ENCODE peak calls at places on chromosomes 12 and 14, in eight cellular contexts. Y is colonic mucosa; R is upper lobe of right lung; I is ovary; X is adrenal gland; U is fibroblast of lung; S is CD8-positive, alpha-beta T cell; L is lung. J is an unnamed sample.

GRCh38 chr12:124170756-124171155 is 124.1 kb upstream of the RFLNA start:
- DNase-seq in S (no peak), R (no peak), L (no peak), I (no peak), X (no peak), U (peak; percentile 15), Y (no peak), J (no peak)

GRCh38 chr12:86551146-86551571 is 295.0 kb upstream of the MGAT4C start:
- DNase-seq in U (no peak), I (no peak), Y (no peak), R (no peak), X (no peak), L (no peak), S (no peak), J (no peak)

GRCh38 chr12:98022961-98023360 is 492.4 kb upstream of the TMPO start:
- DNase-seq in I (no peak), Y (no peak), U (no peak), R (no peak), S (no peak), X (no peak), L (no peak), J (no peak)

GRCh38 chr12:122130150-122130549 is 43.9 kb downstream of the IL31 start:
- DNase-seq in I (no peak), L (no peak), Y (no peak), U (peak; percentile 84), R (no peak), S (no peak), X (no peak), J (no peak)

GRCh38 chr12:131673519-131674265 is 37.2 kb upstream of the SFSWAP start:
- DNase-seq in S (no peak), Y (no peak), X (no peak), U (peak; percentile 21), R (peak; percentile 13), L (no peak), I (no peak), J (no peak)

GRCh38 chr12:132453361-132454133 is 36.4 kb upstream of the FBRSL1 start:
- DNase-seq in R (no peak), I (no peak), L (no peak), Y (no peak), S (no peak), X (no peak), U (peak; percentile 70), J (no peak)

GRCh38 chr12:19428261-19428660 is 11.0 kb upstream of the AEBP2 start:
- DNase-seq in U (peak; percentile 27), R (no peak), Y (no peak), L (no peak), I (no peak), X (no peak), S (no peak), J (no peak)

GRCh38 chr12:47991106-47991550 is 13.1 kb downstream of the COL2A1 start:
- DNase-seq in Y (no peak), S (no peak), R (no peak), L (no peak), I (no peak), U (no peak), X (no peak), J (no peak)

GRCh38 chr14:89578048-89578619 is 161.1 kb upstream of the FOXN3 start:
- DNase-seq in X (no peak), S (no peak), L (no peak), Y (no peak), U (peak; percentile 61), I (no peak), R (no peak), J (no peak)

GRCh38 chr12:104721944-104722343 is 236.1 kb downstream of the SLC41A2 start:
- DNase-seq in I (no peak), R (no peak), U (no peak), Y (no peak), L (no peak), X (no peak), S (no peak), J (no peak)

GRCh38 chr12:104721065-104721458 is 237.0 kb downstream of the SLC41A2 start:
- DNase-seq in S (no peak), Y (no peak), X (no peak), R (no peak), I (no peak), U (no peak), L (no peak), J (no peak)

GRCh38 chr12:104718581-104718980 is 239.5 kb downstream of the SLC41A2 start:
- DNase-seq in S (no peak), R (no peak), U (peak; percentile 64), I (peak; percentile 28), X (no peak), L (peak; percentile 65), Y (no peak), J (no peak)

GRCh38 chr12:104719700-104720345 is 238.3 kb downstream of the SLC41A2 start:
- DNase-seq in Y (no peak), R (no peak), U (no peak), S (no peak), I (no peak), X (no peak), L (no peak), J (peak; percentile 13)

GRCh38 chr12:104720346-104721064 is 237.6 kb downstream of the SLC41A2 start:
- DNase-seq in U (peak; percentile 81), L (no peak), X (no peak), R (no peak), Y (peak; percentile 37), I (no peak), S (peak; percentile 79), J (peak; percentile 49)
- H3K4me1 ChIP-seq in U (peaks cover 12% of the 10 kb centered on the region), L (no peaks in the 10 kb centered on the region), X (no peaks in the 10 kb centered on the region), R (peaks cover 29% of the 10 kb centered on the region), Y (no peaks in the 10 kb centered on the region), I (no peaks in the 10 kb centered on the region), S (peaks cover 49% of the 10 kb centered on the region), J (peaks cover 5% of the 10 kb centered on the region)

GRCh38 chr12:115770643-115771042 is 506.9 kb downstream of the MED13L start:
- DNase-seq in R (no peak), X (no peak), S (no peak), U (no peak), I (no peak), L (no peak), Y (no peak), J (no peak)

GRCh38 chr12:115767921-115768320 is 509.6 kb downstream of the MED13L start:
- DNase-seq in L (no peak), U (no peak), R (no peak), I (no peak), X (no peak), Y (no peak), S (no peak), J (no peak)

GRCh38 chr12:115774148-115774905 is 503.2 kb downstream of the MED13L start:
- DNase-seq in X (no peak), Y (peak; percentile 27), R (no peak), L (no peak), U (no peak), I (no peak), S (no peak), J (no peak)

GRCh38 chr12:115771601-115772000 is 505.9 kb downstream of the MED13L start:
- DNase-seq in U (no peak), L (no peak), S (no peak), X (no peak), I (no peak), Y (no peak), R (no peak), J (no peak)

GRCh38 chr12:115771065-115771464 is 506.4 kb downstream of the MED13L start:
- DNase-seq in S (no peak), L (no peak), X (no peak), I (no peak), R (no peak), Y (peak; percentile 32), U (no peak), J (peak; percentile 31)
- TF ChIP-seq CTCF in S (no peak), L (no peak), X (peak; percentile 11), I (no peak), R (no peak), Y (no peak), U (no peak), J (no peak)

GRCh38 chr12:111428728-111429175 is 23.0 kb downstream of the SH2B3 start:
- DNase-seq in U (no peak), Y (peak; percentile 89), X (no peak), S (no peak), L (peak; percentile 63), I (no peak), R (peak; percentile 84), J (peak; percentile 89)

GRCh38 chr12:111428081-111428727 is 22.5 kb downstream of the SH2B3 start:
- DNase-seq in L (no peak), S (no peak), U (no peak), X (no peak), R (no peak), Y (no peak), I (no peak), J (peak; percentile 49)

GRCh38 chr12:111429760-111430417 is 24.2 kb downstream of the SH2B3 start:
- DNase-seq in L (no peak), I (no peak), S (peak; percentile 76), Y (no peak), X (no peak), R (no peak), U (no peak), J (peak; percentile 58)

GRCh38 chr12:111431772-111432171 is 26.0 kb downstream of the SH2B3 start:
- DNase-seq in I (no peak), U (no peak), S (no peak), R (no peak), X (no peak), L (no peak), Y (no peak), J (no peak)

GRCh38 chr12:111430418-111431353 is 25.0 kb downstream of the SH2B3 start:
- DNase-seq in U (no peak), R (no peak), X (no peak), L (no peak), Y (no peak), I (no peak), S (peak; percentile 65), J (peak; percentile 75)
- H3K4me1 ChIP-seq in U (peaks cover 30% of the 10 kb centered on the region), R (peaks cover 77% of the 10 kb centered on the region), X (peaks cover 22% of the 10 kb centered on the region), L (peaks cover 16% of the 10 kb centered on the region), Y (peaks cover 74% of the 10 kb centered on the region), I (peaks cover 13% of the 10 kb centered on the region), S (peaks cover 100% of the 10 kb centered on the region), J (peaks cover 88% of the 10 kb centered on the region)

GRCh38 chr14:32510815-32511214 is 181.7 kb downstream of the AKAP6 start:
- DNase-seq in S (no peak), R (no peak), Y (no peak), U (no peak), L (no peak), X (no peak), I (no peak), J (no peak)
- TF ChIP-seq CTCF in S (no peak), R (no peak), Y (no peak), U (no peak), L (no peak), X (no peak), I (no peak), J (no peak)

GRCh38 chr12:6228535-6229223 is 28.5 kb downstream of the CD9 start:
- DNase-seq in Y (peak; percentile 75), L (no peak), S (no peak), U (no peak), R (no peak), X (no peak), I (no peak), J (peak; percentile 72)

GRCh38 chr12:6224550-6224949 is 24.4 kb downstream of the CD9 start:
- DNase-seq in L (no peak), X (peak; percentile 86), Y (no peak), U (peak; percentile 74), S (no peak), R (no peak), I (no peak), J (peak; percentile 66)

GRCh38 chr12:6225630-6226001 is 25.4 kb downstream of the CD9 start:
- DNase-seq in X (no peak), U (peak; percentile 59), Y (no peak), I (no peak), S (no peak), R (no peak), L (no peak), J (no peak)

GRCh38 chr12:6226002-6226700 is 26.0 kb downstream of the CD9 start:
- DNase-seq in R (no peak), L (no peak), X (peak; percentile 84), I (peak; percentile 85), U (peak; percentile 88), S (no peak), Y (peak; percentile 68), J (peak; percentile 61)

GRCh38 chr12:6226701-6227096 is 26.5 kb downstream of the CD9 start:
- DNase-seq in U (no peak), R (peak; percentile 76), S (no peak), Y (peak; percentile 59), L (no peak), X (no peak), I (peak; percentile 61), J (peak; percentile 69)
- H3K4me1 ChIP-seq in U (peaks cover 42% of the 10 kb centered on the region), R (peaks cover 84% of the 10 kb centered on the region), S (peaks cover 23% of the 10 kb centered on the region), Y (peaks cover 73% of the 10 kb centered on the region), L (peaks cover 17% of the 10 kb centered on the region), X (peaks cover 65% of the 10 kb centered on the region), I (peaks cover 3% of the 10 kb centered on the region), J (peaks cover 94% of the 10 kb centered on the region)